ENCODE peak calls at places on chromosomes 6 and 20, in ten cellular contexts. J is stomach, T is ovary, N is spleen, Y is heart left ventricle, X is GM12878, M is Peyer's patch, Z is right lobe of liver, F is IMR-90, S is esophagus muscularis mucosa. I is an unnamed sample.

GRCh38 chr6:154292855-154293519 is 63.6 kb downstream of the IPCEF1 start:
- DNase-seq in J (no peak), T (no peak), N (no peak), Y (no peak), X (no peak), M (no peak), Z (no peak), F (peak), S (no peak), I (no peak)

GRCh38 chr20:59405226-59405815 is 104.9 kb downstream of the EDN3 start:
- DNase-seq in J (no peak), T (no peak), N (no peak), Y (no peak), X (no peak), M (no peak), Z (no peak), F (no peak), S (no peak), I (peak)

GRCh38 chr6:137016366-137016765 is 28.4 kb downstream of the IL20RA start:
- DNase-seq in J (no peak), T (no peak), N (no peak), Y (no peak), X (no peak), M (no peak), Z (no peak), F (peak), S (no peak), I (no peak)

GRCh38 chr20:59042151-59042795 is at the start of gene PRELID3B:
- DNase-seq in J (no peak), T (peak), N (no peak), Y (peak), X (no peak), M (peak), Z (peak), F (no peak), S (peak), I (peak)

GRCh38 chr6:13991393-13991792 is 66.6 kb downstream of the RNF182 start:
- DNase-seq in J (no peak), T (no peak), N (no peak), Y (no peak), X (no peak), M (no peak), Z (no peak), F (no peak), S (no peak), I (no peak)

GRCh38 chr6:14211596-14211961 is 94.0 kb downstream of the CD83 start:
- DNase-seq in J (peak), T (peak), N (peak), Y (peak), X (no peak), M (peak), Z (peak), F (peak), S (no peak), I (peak)

GRCh38 chr20:53030061-53030460 is 57.9 kb downstream of the TSHZ2 start:
- DNase-seq in J (no peak), T (no peak), N (no peak), Y (no peak), X (no peak), M (no peak), Z (no peak), F (no peak), S (peak), I (no peak)

GRCh38 chr20:8670900-8671229 is 398.0 kb upstream of the PLCB4 start:
- DNase-seq in J (no peak), T (no peak), N (no peak), Y (no peak), X (no peak), M (no peak), Z (no peak), F (no peak), S (no peak), I (no peak)

GRCh38 chr6:154080434-154081189 is 41.6 kb downstream of the OPRM1 start:
- DNase-seq in J (no peak), T (no peak), N (no peak), Y (no peak), X (no peak), M (no peak), Z (no peak), F (no peak), S (no peak), I (no peak)

GRCh38 chr20:19880256-19881079 is 122.4 kb downstream of the RIN2 start:
- DNase-seq in J (no peak), T (no peak), N (no peak), Y (no peak), X (no peak), M (no peak), Z (no peak), F (peak), S (no peak), I (no peak)

GRCh38 chr6:110255356-110255755 is 75.1 kb downstream of the CDC40 start:
- DNase-seq in J (no peak), T (no peak), N (no peak), Y (no peak), X (no peak), M (no peak), Z (no peak), F (peak), S (no peak), I (no peak)

GRCh38 chr20:3312940-3313656 is 74.1 kb upstream of the SLC4A11 start:
- DNase-seq in J (no peak), T (no peak), N (no peak), Y (no peak), X (no peak), M (no peak), Z (no peak), F (peak), S (no peak), I (no peak)

GRCh38 chr6:50610562-50610961 is 102.8 kb upstream of the TFAP2D start:
- DNase-seq in J (no peak), T (no peak), N (no peak), Y (no peak), X (no peak), M (no peak), Z (no peak), F (no peak), S (no peak), I (no peak)

GRCh38 chr6:89118931-89119330 is 1.1 kb upstream of the SRSF12 start:
- DNase-seq in J (no peak), T (no peak), N (no peak), Y (no peak), X (no peak), M (no peak), Z (no peak), F (no peak), S (no peak), I (no peak)

GRCh38 chr6:105646391-105646867 is 243.5 kb upstream of the PREP start:
- DNase-seq in J (no peak), T (no peak), N (no peak), Y (no peak), X (peak), M (peak), Z (no peak), F (peak), S (no peak), I (no peak)

GRCh38 chr20:33568378-33569289 is 78.7 kb downstream of the CBFA2T2 start:
- DNase-seq in J (no peak), T (peak), N (no peak), Y (peak), X (no peak), M (no peak), Z (no peak), F (no peak), S (no peak), I (no peak)

GRCh38 chr20:39829255-39829654 is 859.8 kb downstream of the MAFB start:
- DNase-seq in J (no peak), T (no peak), N (no peak), Y (no peak), X (no peak), M (no peak), Z (no peak), F (peak), S (no peak), I (no peak)

GRCh38 chr20:57951549-57951948 is 241.7 kb upstream of the PMEPA1 start:
- DNase-seq in J (no peak), T (no peak), N (no peak), Y (no peak), X (no peak), M (no peak), Z (no peak), F (no peak), S (no peak), I (no peak)

GRCh38 chr6:89139509-89140346 is 6.1 kb upstream of the PM20D2 start:
- DNase-seq in J (no peak), T (no peak), N (no peak), Y (no peak), X (no peak), M (no peak), Z (no peak), F (peak), S (no peak), I (no peak)

GRCh38 chr6:33010356-33010755 is 965 bp upstream of the HLA-DOA start:
- DNase-seq in J (no peak), T (no peak), N (no peak), Y (no peak), X (no peak), M (no peak), Z (no peak), F (no peak), S (no peak), I (no peak)
- TF ChIP-seq POLR2A in J (no peak), T (no peak), N (no peak), Y (no peak), X (no peak), M (no peak), Z (no peak), F (no peak), S (no peak), I (no peak)

GRCh38 chr6:158813032-158813431 is 6.1 kb downstream of the EZR start:
- DNase-seq in J (peak), T (no peak), N (no peak), Y (no peak), X (no peak), M (peak), Z (peak), F (no peak), S (no peak), I (no peak)
- H3K27ac ChIP-seq in J (peak), T (no peak), N (peak), Y (no peak), X (peak), M (peak), Z (no peak), F (no peak), S (peak), I (peak)

DNA sequence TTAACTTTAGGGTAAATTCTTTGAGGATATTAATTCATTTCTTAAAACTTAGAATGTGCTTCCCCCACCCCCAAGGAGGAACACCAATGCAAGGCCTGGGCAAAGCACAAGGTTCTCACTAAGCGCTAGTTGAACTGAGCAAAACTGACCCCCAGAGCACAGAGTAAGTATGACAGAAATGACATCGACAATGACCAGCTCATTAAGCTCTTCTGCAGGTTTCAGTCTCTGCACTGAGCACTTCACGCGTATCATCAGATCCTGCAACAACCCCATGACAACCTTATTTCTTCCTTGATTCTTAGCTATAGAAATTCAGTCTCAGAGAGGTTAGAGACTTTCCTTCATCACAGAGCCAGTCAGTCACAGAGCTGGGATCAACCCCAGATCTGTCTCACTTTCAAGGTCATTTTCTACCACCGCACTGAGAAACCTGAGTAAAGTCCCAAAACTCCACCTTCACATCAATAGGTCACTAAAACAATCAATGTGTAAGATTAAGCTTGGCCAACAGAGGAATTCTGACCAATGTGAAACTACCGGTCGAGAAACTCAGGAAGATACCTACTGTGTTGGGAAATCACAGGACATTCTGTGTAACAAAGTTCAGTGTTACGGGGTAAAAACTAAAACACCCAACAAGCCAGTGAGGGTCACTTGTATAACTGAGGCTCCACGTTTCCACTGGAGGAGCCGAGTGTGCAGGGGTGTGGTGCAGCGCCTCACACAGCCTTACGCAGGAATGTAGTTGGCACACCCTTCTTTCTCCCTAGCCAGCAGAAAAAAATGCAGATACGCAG is 129.0 kb upstream of the FOXQ1 start:
- DNase-seq in J (peak), T (no peak), N (no peak), Y (no peak), X (no peak), M (no peak), Z (no peak), F (no peak), S (no peak), I (no peak)
- TF ChIP-seq CTCF in J (no peak), T (no peak), N (no peak), Y (no peak), X (no peak), M (no peak), Z (no peak), F (no peak), S (no peak), I (no peak)

DNA sequence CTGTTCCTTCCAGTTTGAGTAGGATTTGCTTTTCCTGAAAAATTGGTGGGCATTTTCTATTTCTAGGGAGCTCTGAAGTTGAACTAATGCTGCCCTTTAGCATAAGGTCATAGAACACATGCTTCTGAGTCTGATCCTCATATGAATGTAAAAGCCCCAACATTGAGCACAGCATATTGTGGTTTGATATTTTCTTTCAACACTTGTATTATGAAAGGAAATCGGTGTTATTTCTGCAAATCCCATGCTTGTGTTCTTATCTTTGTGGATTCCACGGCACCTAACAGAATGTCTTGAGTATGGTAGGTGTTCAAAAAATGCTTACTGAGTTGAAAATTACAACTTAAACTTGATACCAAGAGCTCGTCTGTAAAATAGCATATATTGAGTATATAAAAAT is 85.8 kb downstream of the TRMT11 start:
- DNase-seq in J (no peak), T (no peak), N (no peak), Y (no peak), X (no peak), M (no peak), Z (no peak), F (no peak), S (no peak), I (no peak)
- TF ChIP-seq POLR2A in J (no peak), T (no peak), N (no peak), Y (no peak), X (no peak), M (no peak), Z (no peak), F (no peak), S (no peak), I (no peak)

GRCh38 chr6:151285121-151285520 is 45.4 kb downstream of the AKAP12 start:
- DNase-seq in J (no peak), T (no peak), N (no peak), Y (peak), X (no peak), M (no peak), Z (no peak), F (peak), S (no peak), I (no peak)
- H3K27ac ChIP-seq in J (peak), T (no peak), N (no peak), Y (peak), X (no peak), M (peak), Z (no peak), F (no peak), S (peak), I (peak)